ENCODE peak calls at places on chromosomes 12 and 14, in six cellular contexts. T is astrocyte, O is ovary, L is HL-60, B is AG08396, P is HT-29. C is an unnamed sample.

GRCh38 chr12:71594214-71594948 is 69.3 kb downstream of the ZFC3H1 start:
- DNase-seq in T (no peak), O (no peak), L (no peak), B (no peak), P (peak; percentile 72), C (no peak)

GRCh38 chr12:53378705-53379388 is 1.1 kb upstream of the SP1 start:
- DNase-seq in T (no peak), O (no peak), L (peak; percentile 32), B (no peak), P (peak; percentile 21), C (peak; percentile 39)

GRCh38 chr12:25796523-25797000 is 161.9 kb upstream of the RASSF8 start:
- DNase-seq in T (peak; percentile 75), O (no peak), L (no peak), B (no peak), P (no peak), C (peak; percentile 57)

GRCh38 chr12:6961695-6962284 is 8.7 kb downstream of the PHB2 start:
- DNase-seq in T (peak; percentile 70), O (peak; percentile 55), L (peak; percentile 86), B (peak; percentile 76), P (peak; percentile 91), C (peak; percentile 56)

GRCh38 chr14:100348779-100349708 is 25.9 kb downstream of the SLC25A47 start:
- DNase-seq in T (no peak), O (no peak), L (no peak), B (no peak), P (no peak), C (no peak)

GRCh38 chr14:106564058-106564643 is 1037.8 kb downstream of the TMEM121 start:
- DNase-seq in T (no peak), O (no peak), L (peak; percentile 67), B (no peak), P (peak; percentile 51), C (peak; percentile 67)

GRCh38 chr12:53975019-53975815 is 463 bp upstream of the HOTAIR start:
- DNase-seq in T (no peak), O (no peak), L (no peak), B (no peak), P (no peak), C (no peak)

GRCh38 chr12:49609875-49610154 is 4.4 kb upstream of the FAM186B start:
- DNase-seq in T (no peak), O (no peak), L (no peak), B (no peak), P (no peak), C (peak; percentile 11)

GRCh38 chr14:100143523-100143922 is 15.9 kb downstream of the DEGS2 start:
- DNase-seq in T (no peak), O (no peak), L (no peak), B (no peak), P (no peak), C (no peak)

GRCh38 chr14:79573486-79573885 is 637.8 kb downstream of the DIO2 start:
- DNase-seq in T (peak; percentile 93), O (no peak), L (no peak), B (no peak), P (no peak), C (peak; percentile 70)

GRCh38 chr14:37406095-37406494 is 189.0 kb downstream of the FOXA1 start:
- DNase-seq in T (no peak), O (no peak), L (no peak), B (no peak), P (no peak), C (no peak)

GRCh38 chr12:50620050-50620974 is 115.5 kb downstream of the DIP2B start:
- DNase-seq in T (peak; percentile 96), O (no peak), L (no peak), B (peak; percentile 84), P (no peak), C (peak; percentile 7)

GRCh38 chr12:105294886-105295479 is 35.5 kb upstream of the C12orf75 start:
- DNase-seq in T (no peak), O (no peak), L (no peak), B (no peak), P (no peak), C (no peak)

GRCh38 chr12:130491421-130492357 is 154.0 kb downstream of the PIWIL1 start:
- DNase-seq in T (no peak), O (no peak), L (no peak), B (no peak), P (no peak), C (no peak)

GRCh38 chr14:51462182-51462581 is 189.5 kb upstream of the FRMD6 start:
- DNase-seq in T (no peak), O (no peak), L (no peak), B (no peak), P (no peak), C (no peak)

GRCh38 chr12:69396041-69396440 is 36.5 kb downstream of the YEATS4 start:
- DNase-seq in T (peak; percentile 69), O (no peak), L (no peak), B (no peak), P (no peak), C (no peak)

GRCh38 chr12:14256555-14257169 is 108.8 kb upstream of the ATF7IP start:
- DNase-seq in T (peak; percentile 65), O (peak; percentile 75), L (peak; percentile 72), B (peak; percentile 71), P (peak; percentile 78), C (peak; percentile 69)

GRCh38 chr12:109736552-109737108 is 23.0 kb downstream of the FAM222A start:
- DNase-seq in T (peak; percentile 29), O (no peak), L (no peak), B (peak; percentile 73), P (no peak), C (no peak)

GRCh38 chr12:21566907-21567355 is 37.7 kb downstream of the GYS2 start:
- DNase-seq in T (no peak), O (no peak), L (no peak), B (no peak), P (no peak), C (no peak)

GRCh38 chr14:74551903-74552371 is 58.4 kb downstream of the ISCA2 start:
- DNase-seq in T (no peak), O (no peak), L (no peak), B (no peak), P (no peak), C (no peak)

C was measured in Kasumi-1.